ENCODE peak calls at places on chromosomes 12 and 14, in ten cellular contexts. One of them, this sample, is unnamed. For H3K4me1, the result is how much of the 10 kb centered on the place peaks cover.

GRCh38 chr14:23578560-23579310 is at the start of gene JPH4:
- DNase-seq in cardiac muscle cell: no peak
- DNase-seq in SJSA1: no peak
- DNase-seq in A549: no peak
- DNase-seq in right lobe of liver: no peak
- DNase-seq in HCT116: no peak
- DNase-seq in neural progenitor cell: peak
- DNase-seq in spleen: no peak
- DNase-seq in pancreas: no peak
- DNase-seq in tibial artery: no peak
- DNase-seq in this sample: no peak

GRCh38 chr12:113116875-113117274 is 18.7 kb downstream of the RASAL1 start:
- DNase-seq in cardiac muscle cell: no peak
- DNase-seq in SJSA1: no peak
- DNase-seq in A549: no peak
- DNase-seq in right lobe of liver: no peak
- DNase-seq in HCT116: no peak
- DNase-seq in neural progenitor cell: no peak
- DNase-seq in spleen: no peak
- DNase-seq in pancreas: no peak
- DNase-seq in tibial artery: no peak
- DNase-seq in this sample: no peak

GRCh38 chr12:111429760-111430417 is 24.2 kb downstream of the SH2B3 start:
- DNase-seq in cardiac muscle cell: no peak
- DNase-seq in SJSA1: no peak
- DNase-seq in A549: no peak
- DNase-seq in right lobe of liver: no peak
- DNase-seq in HCT116: no peak
- DNase-seq in neural progenitor cell: no peak
- DNase-seq in spleen: no peak
- DNase-seq in pancreas: no peak
- DNase-seq in tibial artery: no peak
- DNase-seq in this sample: no peak

GRCh38 chr14:31926123-31926522 is 151.0 kb upstream of the ARHGAP5 start:
- DNase-seq in cardiac muscle cell: peak
- DNase-seq in SJSA1: peak
- DNase-seq in A549: peak
- DNase-seq in right lobe of liver: no peak
- DNase-seq in HCT116: peak
- DNase-seq in neural progenitor cell: peak
- DNase-seq in spleen: no peak
- DNase-seq in pancreas: no peak
- DNase-seq in tibial artery: no peak
- DNase-seq in this sample: no peak

GRCh38 chr12:139585-139984 is 73.0 kb downstream of the IQSEC3 start:
- DNase-seq in cardiac muscle cell: peak
- DNase-seq in SJSA1: no peak
- DNase-seq in A549: no peak
- DNase-seq in right lobe of liver: no peak
- DNase-seq in HCT116: no peak
- DNase-seq in neural progenitor cell: peak
- DNase-seq in spleen: no peak
- DNase-seq in pancreas: no peak
- DNase-seq in tibial artery: no peak
- DNase-seq in this sample: no peak

GRCh38 chr14:69693145-69693544 is 73.8 kb upstream of the SRSF5 start:
- DNase-seq in cardiac muscle cell: no peak
- DNase-seq in SJSA1: no peak
- DNase-seq in A549: no peak
- DNase-seq in right lobe of liver: no peak
- DNase-seq in HCT116: no peak
- DNase-seq in neural progenitor cell: peak
- DNase-seq in spleen: peak
- DNase-seq in pancreas: peak
- DNase-seq in tibial artery: no peak
- DNase-seq in this sample: no peak

GRCh38 chr14:74875941-74876913 is at the start of gene PROX2:
- DNase-seq in cardiac muscle cell: no peak
- DNase-seq in SJSA1: no peak
- DNase-seq in A549: no peak
- DNase-seq in right lobe of liver: no peak
- DNase-seq in HCT116: no peak
- DNase-seq in neural progenitor cell: peak
- DNase-seq in spleen: peak
- DNase-seq in pancreas: no peak
- DNase-seq in tibial artery: no peak
- DNase-seq in this sample: no peak

GRCh38 chr12:12983420-12984035 is 16.5 kb downstream of the HEBP1 start:
- DNase-seq in cardiac muscle cell: peak
- DNase-seq in SJSA1: peak
- DNase-seq in A549: peak
- DNase-seq in right lobe of liver: no peak
- DNase-seq in HCT116: peak
- DNase-seq in neural progenitor cell: no peak
- DNase-seq in spleen: no peak
- DNase-seq in pancreas: peak
- DNase-seq in tibial artery: no peak
- DNase-seq in this sample: no peak

GRCh38 chr14:67221248-67221981 is 19.8 kb upstream of the PALS1 start:
- DNase-seq in cardiac muscle cell: no peak
- DNase-seq in SJSA1: peak
- DNase-seq in A549: no peak
- DNase-seq in right lobe of liver: no peak
- DNase-seq in HCT116: peak
- DNase-seq in neural progenitor cell: no peak
- DNase-seq in spleen: no peak
- DNase-seq in pancreas: no peak
- DNase-seq in tibial artery: no peak
- DNase-seq in this sample: no peak

GRCh38 chr12:64269161-64269560 is 47.1 kb upstream of the KICS2 start:
- DNase-seq in cardiac muscle cell: peak
- DNase-seq in SJSA1: no peak
- DNase-seq in A549: no peak
- DNase-seq in right lobe of liver: no peak
- DNase-seq in HCT116: no peak
- DNase-seq in neural progenitor cell: no peak
- DNase-seq in spleen: no peak
- DNase-seq in pancreas: no peak
- DNase-seq in tibial artery: no peak
- DNase-seq in this sample: no peak

GRCh38 chr12:15996254-15996653 is 85.1 kb downstream of the DERA start:
- DNase-seq in cardiac muscle cell: peak
- DNase-seq in SJSA1: no peak
- DNase-seq in A549: no peak
- DNase-seq in right lobe of liver: no peak
- DNase-seq in HCT116: no peak
- DNase-seq in neural progenitor cell: no peak
- DNase-seq in spleen: no peak
- DNase-seq in pancreas: no peak
- DNase-seq in tibial artery: no peak
- DNase-seq in this sample: peak

GRCh38 chr12:124827588-124828184 is 36.0 kb downstream of the SCARB1 start:
- DNase-seq in cardiac muscle cell: no peak
- DNase-seq in SJSA1: no peak
- DNase-seq in A549: peak
- DNase-seq in right lobe of liver: no peak
- DNase-seq in HCT116: no peak
- DNase-seq in neural progenitor cell: no peak
- DNase-seq in spleen: no peak
- DNase-seq in pancreas: no peak
- DNase-seq in tibial artery: no peak
- DNase-seq in this sample: peak

GRCh38 chr14:26414103-26414502 is 183.7 kb downstream of the NOVA1 start:
- DNase-seq in cardiac muscle cell: no peak
- DNase-seq in SJSA1: no peak
- DNase-seq in A549: no peak
- DNase-seq in right lobe of liver: no peak
- DNase-seq in HCT116: no peak
- DNase-seq in neural progenitor cell: no peak
- DNase-seq in spleen: no peak
- DNase-seq in pancreas: no peak
- DNase-seq in tibial artery: no peak
- DNase-seq in this sample: no peak

GRCh38 chr14:101019974-101020710 is 116.6 kb upstream of the RTL1 start:
- DNase-seq in cardiac muscle cell: no peak
- DNase-seq in SJSA1: no peak
- DNase-seq in A549: no peak
- DNase-seq in right lobe of liver: no peak
- DNase-seq in HCT116: no peak
- DNase-seq in neural progenitor cell: no peak
- DNase-seq in spleen: peak
- DNase-seq in pancreas: peak
- DNase-seq in tibial artery: peak
- DNase-seq in this sample: no peak

GRCh38 chr12:27555316-27555715 is 31.3 kb downstream of the PPFIBP1 start:
- DNase-seq in cardiac muscle cell: no peak
- DNase-seq in SJSA1: no peak
- DNase-seq in A549: no peak
- DNase-seq in right lobe of liver: no peak
- DNase-seq in HCT116: no peak
- DNase-seq in neural progenitor cell: no peak
- DNase-seq in spleen: no peak
- DNase-seq in pancreas: no peak
- DNase-seq in tibial artery: no peak
- DNase-seq in this sample: no peak
- H3K4me3 ChIP-seq in cardiac muscle cell: no peak
- H3K4me3 ChIP-seq in SJSA1: no peak
- H3K4me3 ChIP-seq in A549: no peak
- H3K4me3 ChIP-seq in right lobe of liver: no peak
- H3K4me3 ChIP-seq in HCT116: no peak
- H3K4me3 ChIP-seq in neural progenitor cell: no peak
- H3K4me3 ChIP-seq in spleen: no peak
- H3K4me3 ChIP-seq in pancreas: no peak
- H3K4me3 ChIP-seq in tibial artery: peak
- H3K4me3 ChIP-seq in this sample: no peak

GRCh38 chr14:58297412-58297761 is 968 bp upstream of the ARID4A start:
- DNase-seq in cardiac muscle cell: no peak
- DNase-seq in SJSA1: no peak
- DNase-seq in A549: peak
- DNase-seq in right lobe of liver: no peak
- DNase-seq in HCT116: no peak
- DNase-seq in neural progenitor cell: peak
- DNase-seq in spleen: no peak
- DNase-seq in pancreas: no peak
- DNase-seq in tibial artery: no peak
- DNase-seq in this sample: no peak

GRCh38 chr14:58292192-58292591 is 6.2 kb upstream of the ARID4A start:
- DNase-seq in cardiac muscle cell: no peak
- DNase-seq in SJSA1: no peak
- DNase-seq in A549: no peak
- DNase-seq in right lobe of liver: no peak
- DNase-seq in HCT116: no peak
- DNase-seq in neural progenitor cell: no peak
- DNase-seq in spleen: no peak
- DNase-seq in pancreas: no peak
- DNase-seq in tibial artery: no peak
- DNase-seq in this sample: no peak

GRCh38 chr14:58296731-58297130 is 1.6 kb upstream of the ARID4A start:
- DNase-seq in cardiac muscle cell: no peak
- DNase-seq in SJSA1: peak
- DNase-seq in A549: no peak
- DNase-seq in right lobe of liver: no peak
- DNase-seq in HCT116: no peak
- DNase-seq in neural progenitor cell: no peak
- DNase-seq in spleen: no peak
- DNase-seq in pancreas: no peak
- DNase-seq in tibial artery: no peak
- DNase-seq in this sample: no peak

GRCh38 chr14:58297762-58298476 is 436 bp upstream of the ARID4A start:
- DNase-seq in cardiac muscle cell: peak
- DNase-seq in SJSA1: peak
- DNase-seq in A549: peak
- DNase-seq in right lobe of liver: peak
- DNase-seq in HCT116: peak
- DNase-seq in neural progenitor cell: peak
- DNase-seq in spleen: peak
- DNase-seq in pancreas: peak
- DNase-seq in tibial artery: peak
- DNase-seq in this sample: peak

GRCh38 chr14:58294201-58294600 is 4.2 kb upstream of the ARID4A start:
- DNase-seq in cardiac muscle cell: no peak
- DNase-seq in SJSA1: no peak
- DNase-seq in A549: no peak
- DNase-seq in right lobe of liver: no peak
- DNase-seq in HCT116: no peak
- DNase-seq in neural progenitor cell: no peak
- DNase-seq in spleen: no peak
- DNase-seq in pancreas: no peak
- DNase-seq in tibial artery: no peak
- DNase-seq in this sample: no peak
- H3K4me1 ChIP-seq in cardiac muscle cell: under half
- H3K4me1 ChIP-seq in SJSA1: under half
- H3K4me1 ChIP-seq in A549: under half
- H3K4me1 ChIP-seq in right lobe of liver: under half
- H3K4me1 ChIP-seq in HCT116: under half
- H3K4me1 ChIP-seq in neural progenitor cell: under half
- H3K4me1 ChIP-seq in spleen: under half
- H3K4me1 ChIP-seq in pancreas: under half
- H3K4me1 ChIP-seq in tibial artery: under half
- H3K4me1 ChIP-seq in this sample: under half

DNA sequence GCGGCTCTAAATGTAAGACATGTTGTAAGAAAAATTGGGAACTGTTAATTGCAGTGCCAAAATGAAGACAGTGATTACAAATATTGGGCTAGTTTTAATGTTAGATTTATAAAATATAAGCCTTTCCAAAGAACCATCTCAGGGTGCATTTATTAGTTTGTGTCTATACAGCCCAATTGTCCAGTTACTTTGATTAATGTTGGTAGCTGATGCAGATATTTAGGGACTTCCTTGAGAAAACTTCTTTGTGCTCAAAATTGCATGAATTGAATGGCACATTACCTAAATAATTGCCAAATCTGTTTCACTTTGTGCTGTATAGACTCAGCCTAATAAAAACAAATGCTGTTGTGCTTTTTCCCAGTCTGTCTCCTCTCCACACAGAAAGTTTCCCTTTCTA is 83.7 kb downstream of the DAD1 start:
- DNase-seq in cardiac muscle cell: no peak
- DNase-seq in SJSA1: no peak
- DNase-seq in A549: no peak
- DNase-seq in right lobe of liver: no peak
- DNase-seq in HCT116: no peak
- DNase-seq in neural progenitor cell: no peak
- DNase-seq in spleen: no peak
- DNase-seq in pancreas: no peak
- DNase-seq in tibial artery: no peak
- DNase-seq in this sample: no peak
- H3K4me3 ChIP-seq in cardiac muscle cell: no peak
- H3K4me3 ChIP-seq in SJSA1: no peak
- H3K4me3 ChIP-seq in A549: no peak
- H3K4me3 ChIP-seq in right lobe of liver: no peak
- H3K4me3 ChIP-seq in HCT116: no peak
- H3K4me3 ChIP-seq in neural progenitor cell: no peak
- H3K4me3 ChIP-seq in spleen: no peak
- H3K4me3 ChIP-seq in pancreas: no peak
- H3K4me3 ChIP-seq in tibial artery: no peak
- H3K4me3 ChIP-seq in this sample: no peak

DNA sequence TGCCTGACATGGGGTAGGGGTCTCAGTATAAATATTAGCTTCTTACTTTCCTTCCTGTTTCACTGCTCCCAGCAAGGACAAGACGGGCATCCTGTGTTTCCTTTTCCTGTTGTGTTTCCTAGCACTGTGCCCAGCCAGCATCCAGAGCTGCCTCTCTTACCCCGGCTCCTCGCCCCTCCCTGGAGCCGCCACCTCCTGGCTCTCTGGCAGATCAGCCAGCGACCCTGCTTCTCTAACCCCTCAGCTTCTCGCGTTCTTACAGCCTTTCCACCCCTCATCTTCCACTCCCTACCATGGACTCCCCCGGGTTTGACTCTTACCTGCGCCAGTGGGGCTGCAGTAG is 17.8 kb downstream of the HDAC7 start:
- DNase-seq in cardiac muscle cell: no peak
- DNase-seq in SJSA1: no peak
- DNase-seq in A549: no peak
- DNase-seq in right lobe of liver: no peak
- DNase-seq in HCT116: no peak
- DNase-seq in neural progenitor cell: no peak
- DNase-seq in spleen: no peak
- DNase-seq in pancreas: no peak
- DNase-seq in tibial artery: no peak
- DNase-seq in this sample: no peak
- H3K4me1 ChIP-seq in cardiac muscle cell: under half
- H3K4me1 ChIP-seq in SJSA1: under half
- H3K4me1 ChIP-seq in A549: under half
- H3K4me1 ChIP-seq in right lobe of liver: under half
- H3K4me1 ChIP-seq in HCT116: under half
- H3K4me1 ChIP-seq in neural progenitor cell: under half
- H3K4me1 ChIP-seq in spleen: half or more
- H3K4me1 ChIP-seq in pancreas: under half
- H3K4me1 ChIP-seq in tibial artery: half or more
- H3K4me1 ChIP-seq in this sample: under half